ENCODE peak calls at places on chromosomes 4 and X, in six cellular contexts. V is GM23248, G is HCT116, U is SK-N-SH, W is PC-3, E is neural progenitor cell. R is an unnamed sample.
A peak's percentile ranks its signal among the peaks of the same experiment; 100 is the strongest.

GRCh38 chrX:1323315-1323714 is 13.3 kb upstream of the IL3RA start:
- DNase-seq in E (peak; percentile 70), U (peak; percentile 38), G (peak; percentile 65), V (peak; percentile 34), W (peak; percentile 64), R (peak; percentile 52)

GRCh38 chrX:101427954-101428353 is 19.9 kb downstream of the HNRNPH2 start:
- DNase-seq in G (no peak), E (no peak), U (no peak), V (no peak), W (no peak), R (no peak)

GRCh38 chrX:40003982-40004535 is 93.7 kb downstream of the BCOR start:
- DNase-seq in U (no peak), G (no peak), W (no peak), V (no peak), E (no peak), R (no peak)

GRCh38 chr4:107757293-107757692 is 37.3 kb upstream of the PAPSS1 start:
- DNase-seq in G (no peak), U (no peak), E (no peak), V (no peak), W (no peak), R (no peak)

GRCh38 chrX:146424422-146424821 is 385.1 kb upstream of the CXorf51B start:
- DNase-seq in U (no peak), E (no peak), V (no peak), W (no peak), G (no peak), R (no peak)

GRCh38 chr4:6523251-6523650 is 50.8 kb upstream of the PPP2R2C start:
- DNase-seq in W (peak; percentile 39), U (no peak), V (peak; percentile 26), E (no peak), G (no peak), R (no peak)

GRCh38 chrX:65581661-65582339 is 47.2 kb upstream of the LAS1L start:
- DNase-seq in U (peak; percentile 57), G (peak; percentile 48), V (peak; percentile 69), E (peak; percentile 72), W (peak; percentile 85), R (peak; percentile 64)

GRCh38 chr4:65482410-65482809 is 187.9 kb downstream of the EPHA5 start:
- DNase-seq in W (peak; percentile 80), E (no peak), U (no peak), G (no peak), V (peak; percentile 1), R (no peak)

GRCh38 chrX:39772057-39772832 is 325.5 kb downstream of the BCOR start:
- DNase-seq in W (peak; percentile 75), U (no peak), V (no peak), E (no peak), G (no peak), R (peak; percentile 61)

GRCh38 chr4:19883841-19884240 is 367.9 kb upstream of the SLIT2 start:
- DNase-seq in U (no peak), W (peak; percentile 29), E (no peak), V (peak; percentile 61), G (no peak), R (no peak)

GRCh38 chrX:39613997-39614679 is 483.6 kb downstream of the BCOR start:
- DNase-seq in W (no peak), U (peak; percentile 59), V (no peak), E (peak; percentile 66), G (no peak), R (peak; percentile 92)

GRCh38 chr4:82652062-82652461 is 90.3 kb upstream of the TMEM150C start:
- DNase-seq in V (peak; percentile 63), W (peak; percentile 51), E (no peak), U (no peak), G (no peak), R (no peak)

GRCh38 chrX:139739138-139739537 is 31.2 kb upstream of the MCF2 start:
- DNase-seq in V (peak; percentile 62), E (no peak), U (no peak), G (no peak), W (peak; percentile 83), R (peak; percentile 87)

GRCh38 chrX:23554304-23554703 is 113.0 kb upstream of the PRDX4 start:
- DNase-seq in W (peak; percentile 68), V (peak; percentile 53), U (peak; percentile 10), G (peak; percentile 22), E (peak; percentile 63), R (peak; percentile 29)

GRCh38 chr4:182576609-182577289 is 333.5 kb downstream of the TENM3 start:
- DNase-seq in W (no peak), U (no peak), V (no peak), G (no peak), E (peak; percentile 33), R (no peak)

GRCh38 chr4:107665001-107665400 is 55.0 kb downstream of the PAPSS1 start:
- DNase-seq in W (no peak), V (peak; percentile 45), G (no peak), U (no peak), E (no peak), R (no peak)

GRCh38 chrX:119677654-119677981 is 15.3 kb downstream of the SEPTIN6 start:
- DNase-seq in G (no peak), W (no peak), V (no peak), U (no peak), E (no peak), R (no peak)

GRCh38 chr4:25160714-25161598 is 707 bp upstream of the SEPSECS start:
- DNase-seq in U (peak; percentile 25), W (peak; percentile 62), G (no peak), V (peak; percentile 66), E (no peak), R (no peak)

GRCh38 chr4:102447413-102447812 is 53.7 kb upstream of the NFKB1 start:
- DNase-seq in U (no peak), W (no peak), G (no peak), E (no peak), V (no peak), R (peak; percentile 89)

GRCh38 chr4:4981427-4981826 is 37.8 kb downstream of the CYTL1 start:
- DNase-seq in E (no peak), U (no peak), G (no peak), W (no peak), V (peak; percentile 88), R (no peak)

GRCh38 chr4:105345838-105346237 is 128.0 kb downstream of the PPA2 start:
- DNase-seq in U (no peak), E (no peak), V (no peak), G (no peak), W (peak; percentile 6), R (no peak)

GRCh38 chr4:113899260-113900177 is 79.9 kb downstream of the ARSJ start:
- DNase-seq in E (no peak), G (no peak), W (no peak), U (no peak), V (no peak), R (peak; percentile 81)

GRCh38 chr4:11428161-11428700 is 463 bp downstream of the HS3ST1 start:
- DNase-seq in W (no peak), G (no peak), E (peak; percentile 37), V (no peak), U (no peak), R (peak; percentile 29)

GRCh38 chrX:150364347-150365050 is 1.4 kb downstream of the MAMLD1 start:
- DNase-seq in W (peak; percentile 26), G (no peak), U (peak; percentile 59), E (peak; percentile 65), V (peak; percentile 54), R (no peak)

GRCh38 chr4:106659386-106659785 is 290.8 kb upstream of the GIMD1 start:
- DNase-seq in G (no peak), W (no peak), V (no peak), E (no peak), U (no peak), R (no peak)

GRCh38 chr4:69071286-69071685 is 25.0 kb upstream of the UGT2B7 start:
- DNase-seq in G (no peak), W (no peak), E (no peak), U (no peak), V (no peak), R (no peak)

GRCh38 chrX:65528705-65529340 is 5.8 kb downstream of the LAS1L start:
- DNase-seq in V (peak; percentile 29), W (peak; percentile 61), G (no peak), E (peak; percentile 50), U (peak; percentile 74), R (peak; percentile 55)

GRCh38 chr4:183029365-183029764 is 69.7 kb upstream of the WWC2 start:
- DNase-seq in V (no peak), W (no peak), E (no peak), G (no peak), U (no peak), R (no peak)

GRCh38 chr4:168631241-168632151 is 134.6 kb downstream of the PALLD start:
- DNase-seq in E (peak; percentile 94), G (no peak), V (peak; percentile 79), U (peak; percentile 87), W (peak; percentile 69), R (no peak)
- H3K9ac ChIP-seq in E (peak overlapping the region; percentile 69), G (peak overlapping the region; percentile 74), V (peak overlapping the region; percentile 44), U (peak overlapping the region; percentile 77), W (peak overlapping the region; percentile 95), R (no peak overlapping the region)

GRCh38 chrX:7133036-7133412 is 14.5 kb upstream of the STS start:
- DNase-seq in G (no peak), V (peak; percentile 10), U (no peak), W (no peak), E (no peak), R (no peak)
- TF ChIP-seq EZH2phosphoT487 in G (no peak), V (no peak), U (no peak), W (no peak), E (no peak), R (no peak)

DNA sequence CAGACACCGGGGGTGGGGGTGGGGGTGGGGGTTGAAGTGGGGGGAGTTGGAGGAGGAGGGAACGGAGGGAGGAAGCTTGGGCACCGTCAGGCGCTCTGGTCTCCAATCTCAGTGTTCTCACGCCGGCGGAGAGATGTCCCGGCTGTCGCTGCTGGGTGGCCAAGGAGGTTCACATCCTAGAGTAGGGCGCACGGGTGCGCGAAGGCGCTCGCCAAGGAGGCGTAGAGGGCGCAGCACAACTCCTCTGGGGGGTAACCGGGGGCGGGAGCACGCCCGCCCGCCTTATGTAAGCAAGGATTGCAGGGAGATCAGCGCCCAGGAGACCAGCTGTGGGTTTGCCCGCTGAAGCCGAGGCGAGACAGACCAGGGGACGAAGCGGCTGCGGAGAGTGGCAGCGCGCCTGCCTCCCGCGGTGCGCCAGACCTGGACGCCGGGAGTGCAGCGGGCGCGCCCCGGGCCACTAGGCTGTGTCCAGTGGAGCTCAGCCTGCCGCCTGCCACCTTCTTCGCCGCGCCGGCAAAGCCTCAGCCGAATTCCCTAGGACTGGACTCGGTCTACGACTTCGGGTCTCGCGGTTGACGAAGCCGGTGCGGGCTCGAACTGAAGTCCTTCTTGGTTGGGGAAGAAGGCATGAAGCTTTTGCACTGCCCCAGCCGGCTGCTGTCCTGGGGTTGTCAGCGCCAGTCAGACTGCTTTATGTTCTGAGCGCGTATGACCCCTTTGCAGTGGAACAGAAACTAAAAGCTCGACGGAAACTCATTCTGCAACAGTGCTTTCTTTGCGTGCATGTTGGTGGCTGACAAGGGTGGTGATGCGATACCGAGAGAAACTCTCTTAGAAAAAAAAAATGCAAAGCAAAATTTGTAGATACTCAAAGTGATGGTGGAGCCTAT is 719 bp upstream of the UNC5C start:
- DNase-seq in W (no peak), E (peak; percentile 70), U (peak; percentile 63), G (no peak), V (peak; percentile 19), R (no peak)
- H3K9ac ChIP-seq in W (no peak overlapping the region), E (no peak overlapping the region), U (peak overlapping the region; percentile 67), G (no peak overlapping the region), V (no peak overlapping the region), R (no peak overlapping the region)

DNA sequence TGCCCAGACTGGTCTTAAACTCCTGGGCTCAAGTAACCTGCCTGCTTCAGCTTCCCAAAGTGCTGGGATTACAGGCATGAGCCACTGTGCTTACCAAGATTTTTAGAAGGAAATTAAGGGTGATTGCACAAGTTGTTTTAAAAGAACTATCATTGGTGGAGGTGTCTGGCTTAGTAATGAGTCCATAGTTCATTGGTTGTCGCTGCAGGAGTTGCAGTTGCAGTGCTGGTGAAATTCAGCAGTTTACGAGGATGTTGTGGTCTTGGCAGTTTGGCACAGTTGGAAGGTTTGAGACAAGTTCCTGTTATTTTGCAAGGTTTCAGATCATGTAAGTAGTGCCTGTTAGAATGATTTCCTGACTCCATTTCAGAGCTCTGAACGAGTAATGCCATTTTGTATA is 48.1 kb downstream of the RAB40AL start:
- DNase-seq in W (peak; percentile 61), G (no peak), E (no peak), U (no peak), V (no peak), R (no peak)
- TF ChIP-seq EZH2phosphoT487 in W (no peak), G (no peak), E (no peak), U (no peak), V (no peak), R (no peak)

R was measured in MM.1S.